ENCODE peak calls at places on chromosomes 5 and 9, in seven cellular contexts. Z, E, U, H, J, W and V are unnamed samples.

GRCh38 chr5:124735169-124735858 is 11.1 kb downstream of the ZNF608 start:
- DNase-seq in W (no peak), H (peak), U (peak), J (no peak), E (peak), Z (no peak), V (peak)

GRCh38 chr5:158074992-158075769 is 216.2 kb upstream of the CLINT1 start:
- DNase-seq in W (peak), U (peak), H (peak), E (peak), J (peak), Z (peak), V (peak)

GRCh38 chr5:95084757-95085156 is 200.1 kb downstream of the MCTP1 start:
- DNase-seq in U (no peak), J (no peak), Z (no peak), W (no peak), E (no peak), H (no peak), V (no peak)

GRCh38 chr5:9479981-9480380 is 65.9 kb downstream of the SEMA5A start:
- DNase-seq in Z (no peak), U (no peak), J (no peak), W (no peak), E (no peak), H (no peak), V (no peak)

GRCh38 chr9:68530618-68531017 is 10.1 kb downstream of the TMEM252 start:
- DNase-seq in Z (no peak), E (no peak), J (no peak), W (peak), U (no peak), H (no peak), V (no peak)

GRCh38 chr9:90916147-90916734 is 114.6 kb downstream of the SYK start:
- DNase-seq in W (no peak), Z (no peak), H (no peak), U (no peak), E (no peak), J (no peak), V (no peak)

GRCh38 chr9:128007566-128008138 is 26.9 kb upstream of the EEIG1 start:
- DNase-seq in Z (peak), W (peak), U (peak), H (peak), E (no peak), J (peak), V (peak)

GRCh38 chr5:80655231-80655784 is 525 bp upstream of the DHFR start:
- DNase-seq in J (no peak), H (peak), E (no peak), W (no peak), Z (no peak), U (no peak), V (no peak)

GRCh38 chr9:89411759-89412158 is 86.2 kb downstream of the SEMA4D start:
- DNase-seq in J (no peak), Z (no peak), H (no peak), W (no peak), E (no peak), U (no peak), V (no peak)

GRCh38 chr5:138573949-138574670 is 1.1 kb downstream of the HSPA9 start:
- DNase-seq in H (peak), W (no peak), U (peak), E (no peak), Z (no peak), J (no peak), V (no peak)

GRCh38 chr9:119852399-119852798 is 483.2 kb upstream of the BRINP1 start:
- DNase-seq in H (no peak), J (no peak), Z (no peak), E (no peak), W (no peak), U (no peak), V (no peak)

GRCh38 chr9:11915699-11916098 is 777.5 kb upstream of the TYRP1 start:
- DNase-seq in H (no peak), W (no peak), U (no peak), E (no peak), Z (no peak), J (no peak), V (no peak)